ENCODE peak calls at places on chromosomes 6 and 20, in four cellular contexts. I, R, C and X are unnamed samples.
A peak's percentile ranks its signal among the peaks of the same experiment; 100 is the strongest.

GRCh38 chr20:25254986-25255680 is 7.2 kb downstream of the PYGB start:
- DNase-seq in R (no peak), I (no peak), C (peak; percentile 86), X (peak; percentile 85)

GRCh38 chr20:57600324-57601210 is 19.7 kb downstream of the ZBP1 start:
- DNase-seq in C (no peak), I (no peak), R (no peak), X (no peak)

GRCh38 chr6:118808794-118809668 is 84.9 kb upstream of the ASF1A start:
- DNase-seq in R (no peak), C (no peak), I (no peak), X (no peak)

GRCh38 chr6:66159937-66160336 is 452.9 kb upstream of the EYS start:
- DNase-seq in R (no peak), C (no peak), I (no peak), X (no peak)

GRCh38 chr6:111791415-111791814 is 81.8 kb downstream of the FYN start:
- DNase-seq in R (no peak), C (no peak), I (no peak), X (no peak)

GRCh38 chr6:154039231-154039842 is at the start of gene OPRM1:
- DNase-seq in I (no peak), C (peak; percentile 37), R (peak; percentile 88), X (no peak)

GRCh38 chr6:157990321-157991066 is 8.8 kb downstream of the SYNJ2 start:
- DNase-seq in I (peak; percentile 74), R (no peak), C (no peak), X (no peak)

GRCh38 chr6:119626884-119627619 is 277.5 kb upstream of the MAN1A1 start:
- DNase-seq in C (no peak), R (no peak), I (no peak), X (no peak)

GRCh38 chr6:90645634-90646033 is 58.8 kb upstream of the MAP3K7 start:
- DNase-seq in C (no peak), R (no peak), I (no peak), X (no peak)

GRCh38 chr6:136409598-136409997 is 120.0 kb upstream of the BCLAF1 start:
- DNase-seq in I (no peak), C (no peak), R (no peak), X (no peak)

GRCh38 chr20:59743308-59743707 is 139.0 kb downstream of the PHACTR3 start:
- DNase-seq in C (no peak), R (peak; percentile 59), I (no peak), X (no peak)

GRCh38 chr6:167329014-167329413 is 4.1 kb downstream of the TTLL2 start:
- DNase-seq in C (no peak), I (no peak), R (no peak), X (no peak)

GRCh38 chr20:33839591-33839990 is 28.4 kb downstream of the CHMP4B start:
- DNase-seq in R (no peak), I (no peak), C (peak; percentile 83), X (no peak)

GRCh38 chr6:3348821-3349220 is 90.1 kb downstream of the PSMG4 start:
- DNase-seq in C (no peak), I (no peak), R (no peak), X (no peak)

GRCh38 chr20:25256226-25256859 is 8.5 kb downstream of the PYGB start:
- DNase-seq in I (no peak), R (no peak), C (no peak), X (no peak)

GRCh38 chr6:37449984-37450383 is 17.0 kb downstream of the CMTR1 start:
- DNase-seq in R (no peak), I (no peak), C (no peak), X (no peak)

GRCh38 chr6:166474721-166475565 is 92.2 kb upstream of the MPC1 start:
- DNase-seq in I (peak; percentile 59), R (no peak), C (no peak), X (no peak)

GRCh38 chr6:169391473-169392071 is 137.9 kb upstream of the THBS2 start:
- DNase-seq in I (no peak), R (no peak), C (no peak), X (no peak)

GRCh38 chr20:2314759-2315439 is 19.1 kb downstream of the TGM3 start:
- DNase-seq in I (no peak), C (no peak), R (no peak), X (no peak)

GRCh38 chr6:13284646-13285045 is 43.7 kb downstream of the TBC1D7 start:
- DNase-seq in I (no peak), R (no peak), C (no peak), X (no peak)

GRCh38 chr6:7785243-7785941 is 59.5 kb downstream of the BMP6 start:
- DNase-seq in I (no peak), C (no peak), R (no peak), X (no peak)
- TF ChIP-seq POLR2AphosphoS5 in I (no peak), C (no peak), R (no peak), X (no peak)

DNA sequence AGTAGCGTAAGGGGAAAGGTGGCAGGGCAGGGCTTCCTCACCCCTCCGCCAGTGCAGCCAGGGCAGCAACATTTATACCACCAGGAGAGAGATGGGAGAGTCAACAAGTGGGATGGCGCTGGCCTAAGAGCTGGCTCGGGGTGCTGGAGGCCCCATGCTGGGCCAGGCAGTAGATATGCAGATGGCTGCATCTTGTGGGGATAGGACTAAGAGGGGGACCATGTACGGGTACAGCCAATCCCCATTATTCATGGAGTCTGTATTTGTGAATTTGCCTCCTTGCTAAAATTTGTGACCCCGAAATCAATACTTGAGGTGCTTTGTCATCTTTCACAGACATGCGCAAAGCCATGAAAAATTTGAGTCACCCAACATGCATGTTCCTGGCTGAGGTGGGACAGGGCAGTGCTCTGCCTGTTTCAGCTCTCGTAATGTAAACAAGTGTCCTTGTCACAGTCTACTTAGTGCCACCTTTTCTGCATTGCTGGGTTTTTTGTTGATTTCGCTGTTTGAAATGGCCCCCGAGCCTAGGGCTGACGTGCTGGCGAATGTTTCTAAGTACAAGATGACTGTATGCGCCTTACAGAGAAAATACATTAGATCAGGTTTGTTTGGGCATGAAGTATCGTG is 27.5 kb upstream of the TAF8 start:
- DNase-seq in I (peak; percentile 36), C (no peak), R (no peak), X (no peak)
- TF ChIP-seq POLR2AphosphoS5 in I (peak; percentile 2), C (no peak), R (no peak), X (no peak)

GRCh38 chr6:7108196-7108963 is 619 bp downstream of the RREB1 start:
- DNase-seq in R (peak; percentile 92), I (peak; percentile 90), C (peak; percentile 61), X (peak; percentile 45)

GRCh38 chr6:7108964-7109836 is 1.4 kb downstream of the RREB1 start:
- DNase-seq in I (peak; percentile 90), C (peak; percentile 57), R (peak; percentile 90), X (peak; percentile 72)

GRCh38 chr6:7111095-7111690 is 3.4 kb downstream of the RREB1 start:
- DNase-seq in C (no peak), R (no peak), I (no peak), X (no peak)

GRCh38 chr6:7107578-7108195 is at the start of gene RREB1:
- DNase-seq in R (peak; percentile 92), I (peak; percentile 92), C (peak; percentile 57), X (peak; percentile 76)

DNA sequence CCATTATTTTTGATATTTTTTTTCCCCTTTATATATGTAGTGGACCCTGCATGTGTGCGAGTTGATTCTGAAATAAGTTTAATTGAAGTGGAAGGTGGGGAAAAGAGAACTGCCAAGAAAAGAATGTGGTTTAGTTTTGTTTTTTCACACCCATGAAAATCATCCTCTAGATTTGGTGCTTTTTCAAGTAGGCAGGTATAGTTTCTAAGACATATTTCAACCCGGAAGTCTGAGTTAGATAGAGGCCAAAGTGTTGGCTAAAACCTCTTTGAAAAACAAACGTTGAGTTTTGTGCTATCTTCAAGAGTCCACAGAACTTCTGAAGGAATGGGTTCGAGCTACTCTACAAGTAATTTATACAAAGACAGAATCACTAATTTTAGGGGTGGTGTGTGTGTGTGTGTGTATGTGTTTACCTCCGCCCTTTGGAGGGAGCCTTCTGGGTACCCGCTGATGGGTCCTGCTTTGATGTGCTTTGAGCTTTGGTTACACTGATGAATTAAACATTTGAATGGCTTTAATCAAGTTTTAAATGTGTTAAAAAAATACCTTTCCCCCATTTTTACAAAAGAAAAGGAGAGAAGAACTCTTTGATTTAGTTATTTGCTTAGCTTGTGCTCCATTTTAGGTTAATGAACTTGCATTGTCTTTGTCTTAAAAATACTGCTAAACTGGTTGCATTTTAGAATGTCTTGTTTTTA is 2.5 kb downstream of the RREB1 start:
- DNase-seq in R (no peak), C (no peak), I (no peak), X (no peak)
- TF ChIP-seq POLR2AphosphoS5 in R (no peak), C (no peak), I (no peak), X (no peak)

GRCh38 chr6:33278392-33278741 is 1.4 kb downstream of the B3GALT4 start:
- DNase-seq in I (no peak), C (no peak), R (no peak), X (no peak)

GRCh38 chr6:33276581-33276863 is 401 bp upstream of the B3GALT4 start:
- DNase-seq in R (no peak), I (no peak), C (no peak), X (no peak)

GRCh38 chr6:33278810-33279209 is 1.9 kb downstream of the B3GALT4 start:
- DNase-seq in C (no peak), R (no peak), I (peak; percentile 68), X (no peak)

GRCh38 chr6:33276864-33277662 is at the start of gene B3GALT4:
- DNase-seq in R (peak; percentile 95), I (peak; percentile 96), C (peak; percentile 84), X (peak; percentile 76)

DNA sequence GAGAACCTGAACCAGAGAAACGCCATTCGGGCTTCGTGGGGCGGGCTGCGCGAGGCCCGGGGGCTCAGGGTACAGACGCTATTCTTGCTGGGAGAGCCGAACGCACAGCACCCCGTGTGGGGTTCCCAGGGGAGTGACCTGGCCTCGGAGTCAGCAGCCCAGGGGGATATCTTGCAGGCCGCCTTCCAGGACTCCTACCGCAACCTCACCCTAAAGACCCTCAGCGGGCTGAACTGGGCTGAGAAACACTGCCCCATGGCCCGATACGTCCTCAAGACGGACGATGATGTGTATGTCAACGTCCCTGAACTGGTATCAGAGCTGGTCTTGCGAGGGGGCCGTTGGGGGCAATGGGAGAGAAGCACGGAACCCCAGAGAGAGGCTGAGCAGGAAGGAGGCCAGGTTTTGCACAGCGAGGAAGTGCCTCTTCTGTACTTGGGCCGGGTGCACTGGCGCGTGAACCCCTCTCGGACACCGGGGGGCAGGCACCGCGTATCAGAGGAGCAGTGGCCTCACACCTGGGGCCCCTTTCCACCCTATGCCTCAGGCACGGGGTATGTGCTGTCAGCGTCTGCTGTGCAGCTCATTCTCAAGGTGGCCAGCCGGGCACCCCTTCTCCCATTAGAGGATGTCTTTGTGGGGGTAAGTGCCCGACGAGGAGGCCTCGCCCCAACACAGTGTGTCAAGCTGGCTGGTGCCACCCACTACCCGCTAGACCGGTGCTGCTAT is 904 bp downstream of the B3GALT4 start:
- DNase-seq in C (no peak), R (no peak), I (peak; percentile 88), X (no peak)
- TF ChIP-seq POLR2AphosphoS5 in C (no peak), R (no peak), I (no peak), X (no peak)